ENCODE peak calls at places on chromosome 19, in eight cellular contexts. U, L, X, P, I, R, B and Z are unnamed samples.

GRCh38 chr19:14120497-14120780 is 2.9 kb upstream of the PRKACA start:
- DNase-seq in U (no peak), L (no peak), X (no peak), P (no peak), I (no peak), R (no peak), B (no peak), Z (no peak)

GRCh38 chr19:44512326-44513298 is 12.3 kb upstream of the ZNF180 start:
- DNase-seq in U (no peak), L (peak), X (peak), P (peak), I (peak), R (no peak), B (no peak), Z (no peak)

GRCh38 chr19:4278010-4278409 is 1.1 kb upstream of the SHD start:
- DNase-seq in U (no peak), L (no peak), X (no peak), P (no peak), I (no peak), R (no peak), B (no peak), Z (no peak)

GRCh38 chr19:48668332-48668731 is 4.5 kb downstream of the NTN5 start:
- DNase-seq in U (no peak), L (no peak), X (no peak), P (no peak), I (no peak), R (no peak), B (no peak), Z (no peak)

GRCh38 chr19:14363203-14364097 is 17.8 kb upstream of the ADGRE5 start:
- DNase-seq in U (no peak), L (peak), X (no peak), P (peak), I (peak), R (peak), B (peak), Z (peak)

GRCh38 chr19:14814982-14815381 is 20.0 kb downstream of the OR7A5 start:
- DNase-seq in U (no peak), L (no peak), X (no peak), P (no peak), I (no peak), R (no peak), B (no peak), Z (no peak)

GRCh38 chr19:6521718-6522646 is 8.8 kb upstream of the TNFSF9 start:
- DNase-seq in U (no peak), L (no peak), X (no peak), P (no peak), I (no peak), R (peak), B (peak), Z (no peak)

GRCh38 chr19:21848706-21849105 is 12.7 kb upstream of the ZNF43 start:
- DNase-seq in U (no peak), L (peak), X (peak), P (no peak), I (no peak), R (no peak), B (no peak), Z (no peak)

GRCh38 chr19:55857149-55857548 is 20.8 kb downstream of the NLRP4 start:
- DNase-seq in U (no peak), L (no peak), X (no peak), P (no peak), I (no peak), R (no peak), B (no peak), Z (no peak)

GRCh38 chr19:54430306-54431254 is 15.3 kb downstream of the TTYH1 start:
- DNase-seq in U (no peak), L (no peak), X (no peak), P (peak), I (peak), R (no peak), B (peak), Z (no peak)

GRCh38 chr19:48405010-48405659 is 11.7 kb downstream of the GRIN2D start:
- DNase-seq in U (no peak), L (no peak), X (no peak), P (no peak), I (no peak), R (no peak), B (no peak), Z (no peak)

GRCh38 chr19:46513461-46514236 is 18.0 kb upstream of the PNMA8B start:
- DNase-seq in U (peak), L (peak), X (no peak), P (peak), I (peak), R (peak), B (peak), Z (peak)

GRCh38 chr19:29687897-29688728 is 22.9 kb downstream of the PLEKHF1 start:
- DNase-seq in U (no peak), L (peak), X (no peak), P (no peak), I (no peak), R (no peak), B (no peak), Z (no peak)

GRCh38 chr19:17866312-17867012 is 5.3 kb upstream of the SLC5A5 start:
- DNase-seq in U (no peak), L (no peak), X (no peak), P (no peak), I (peak), R (no peak), B (no peak), Z (no peak)

GRCh38 chr19:51064534-51065220 is at the start of gene KLK13:
- DNase-seq in U (no peak), L (no peak), X (no peak), P (no peak), I (peak), R (peak), B (no peak), Z (no peak)

GRCh38 chr19:43555185-43555770 is 20.0 kb downstream of the XRCC1 start:
- DNase-seq in U (peak), L (peak), X (no peak), P (peak), I (peak), R (peak), B (peak), Z (peak)

GRCh38 chr19:45999653-46000121 is 4.4 kb downstream of the CCDC61 start:
- DNase-seq in U (no peak), L (peak), X (no peak), P (no peak), I (no peak), R (no peak), B (no peak), Z (peak)

GRCh38 chr19:33704271-33704670 is 82.5 kb downstream of the CHST8 start:
- DNase-seq in U (no peak), L (no peak), X (no peak), P (no peak), I (no peak), R (no peak), B (no peak), Z (no peak)

GRCh38 chr19:50022823-50023222 is 2.3 kb downstream of the VRK3 start:
- DNase-seq in U (no peak), L (no peak), X (no peak), P (no peak), I (no peak), R (no peak), B (no peak), Z (no peak)

GRCh38 chr19:52691215-52691610 is 43.6 kb downstream of the ZNF611 start:
- DNase-seq in U (no peak), L (no peak), X (no peak), P (no peak), I (no peak), R (no peak), B (no peak), Z (no peak)

GRCh38 chr19:42207767-42208259 is 9.7 kb downstream of the DEDD2 start:
- DNase-seq in U (no peak), L (peak), X (peak), P (no peak), I (no peak), R (peak), B (no peak), Z (no peak)

GRCh38 chr19:33221641-33222040 is 4.0 kb downstream of the SLC7A10 start:
- DNase-seq in U (no peak), L (peak), X (no peak), P (no peak), I (no peak), R (no peak), B (no peak), Z (no peak)

GRCh38 chr19:7224205-7224833 is 69.9 kb downstream of the INSR start:
- DNase-seq in U (peak), L (peak), X (no peak), P (no peak), I (no peak), R (peak), B (no peak), Z (no peak)

GRCh38 chr19:23415034-23415433 is 19.8 kb upstream of the ZNF91 start:
- DNase-seq in U (no peak), L (no peak), X (no peak), P (no peak), I (peak), R (no peak), B (no peak), Z (no peak)
- H3K4me3 ChIP-seq in U (peak), L (no peak), X (no peak), P (no peak), I (peak), R (peak), B (peak), Z (peak)

GRCh38 chr19:16283103-16283469 is 41.5 kb upstream of the KLF2 start:
- DNase-seq in U (peak), L (no peak), X (no peak), P (no peak), I (no peak), R (no peak), B (no peak), Z (no peak)
- H3K4me3 ChIP-seq in U (peak), L (no peak), X (no peak), P (no peak), I (no peak), R (peak), B (no peak), Z (no peak)

GRCh38 chr19:13002970-13003540 is 7.8 kb downstream of the NFIX start:
- DNase-seq in U (peak), L (no peak), X (no peak), P (no peak), I (no peak), R (no peak), B (no peak), Z (no peak)
- H3K4me3 ChIP-seq in U (peak), L (no peak), X (no peak), P (no peak), I (no peak), R (peak), B (no peak), Z (peak)

GRCh38 chr19:38316477-38317067 is 825 bp upstream of the YIF1B start:
- DNase-seq in U (no peak), L (no peak), X (no peak), P (no peak), I (no peak), R (no peak), B (no peak), Z (no peak)
- H3K4me3 ChIP-seq in U (peak), L (peak), X (peak), P (peak), I (peak), R (peak), B (peak), Z (no peak)

DNA sequence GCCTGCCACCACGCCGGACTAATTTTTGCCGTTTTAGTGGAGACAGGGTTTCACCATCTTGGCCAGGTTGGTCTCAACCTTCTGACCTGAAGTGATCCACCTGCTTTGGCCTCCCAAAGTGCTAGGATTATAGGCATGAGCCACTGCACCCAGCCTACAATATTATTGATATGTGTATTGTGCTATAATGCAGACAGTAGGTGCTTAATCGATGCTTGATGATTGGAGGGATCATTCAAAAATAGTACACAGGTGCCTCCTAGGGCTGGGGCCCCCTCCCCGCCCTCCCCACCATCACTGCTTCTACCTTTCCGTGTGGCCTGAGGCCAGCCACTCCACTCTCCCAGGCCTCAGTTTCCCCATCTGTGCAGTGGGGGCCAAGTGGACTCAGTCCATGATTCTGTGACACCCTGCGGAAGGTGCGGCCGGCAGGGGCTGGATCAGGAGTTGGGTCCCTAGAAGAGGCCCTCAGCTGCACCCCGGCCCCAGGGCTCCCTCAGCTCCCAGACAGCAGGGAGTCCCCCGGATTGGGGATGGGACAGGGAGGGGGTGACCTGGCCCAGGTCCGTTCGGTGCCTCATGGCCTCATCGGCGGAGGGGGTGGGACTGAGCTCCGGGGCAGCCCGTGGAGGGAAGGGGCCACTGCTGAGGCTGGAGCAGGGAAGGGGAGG is 1.4 kb downstream of the ADAMTSL5 start:
- DNase-seq in U (no peak), L (no peak), X (no peak), P (no peak), I (no peak), R (no peak), B (no peak), Z (no peak)
- H3K4me3 ChIP-seq in U (peak), L (no peak), X (no peak), P (no peak), I (no peak), R (no peak), B (peak), Z (no peak)

GRCh38 chr19:11420429-11420893 is 1.3 kb upstream of the RGL3 start:
- DNase-seq in U (peak), L (no peak), X (no peak), P (no peak), I (peak), R (no peak), B (no peak), Z (peak)
- H3K4me3 ChIP-seq in U (peak), L (no peak), X (peak), P (no peak), I (no peak), R (peak), B (peak), Z (no peak)